ENCODE peak calls at places on chromosomes 12 and 14, in four cellular contexts. M, G, Z and O are unnamed samples.
A peak's percentile ranks its signal among the peaks of the same experiment; 100 is the strongest.

GRCh38 chr12:89016970-89017778 is 335.1 kb downstream of the DUSP6 start:
- DNase-seq in Z (no peak), G (no peak), M (peak; percentile 19), O (peak; percentile 53)

GRCh38 chr12:132620113-132620892 is 1.7 kb downstream of the P2RX2 start:
- DNase-seq in Z (no peak), M (no peak), G (no peak), O (no peak)

GRCh38 chr14:93114068-93114710 is 1.5 kb downstream of the ITPK1 start:
- DNase-seq in M (no peak), Z (no peak), G (no peak), O (no peak)

GRCh38 chr12:24838531-24838950 is 110.4 kb downstream of the BCAT1 start:
- DNase-seq in M (no peak), Z (peak; percentile 37), G (peak; percentile 51), O (no peak)

GRCh38 chr12:47946413-47947107 is 16.8 kb upstream of the TMEM106C start:
- DNase-seq in M (no peak), G (no peak), Z (no peak), O (no peak)

GRCh38 chr12:27864521-27864920 is 84.5 kb upstream of the MANSC4 start:
- DNase-seq in M (no peak), G (no peak), Z (no peak), O (no peak)

GRCh38 chr12:112978163-112979081 is at the start of gene OAS2:
- DNase-seq in Z (peak; percentile 80), M (peak; percentile 64), G (peak; percentile 23), O (peak; percentile 63)

GRCh38 chr14:69505338-69506240 is 21.1 kb downstream of the PLEKHD1 start:
- DNase-seq in M (no peak), Z (no peak), G (no peak), O (no peak)

GRCh38 chr12:49131973-49132461 is 822 bp upstream of the TUBA1B start:
- DNase-seq in G (no peak), Z (peak; percentile 26), M (no peak), O (peak; percentile 14)

GRCh38 chr12:6845395-6845794 is 4.7 kb downstream of the GNB3 start:
- DNase-seq in M (no peak), Z (peak; percentile 6), G (no peak), O (no peak)

GRCh38 chr12:113246478-113247122 is 25.3 kb downstream of the TPCN1 start:
- DNase-seq in G (peak; percentile 46), Z (no peak), M (no peak), O (peak; percentile 67)

GRCh38 chr14:90781344-90781761 is 34.9 kb downstream of the TTC7B start:
- DNase-seq in Z (no peak), M (no peak), G (no peak), O (no peak)

GRCh38 chr12:25072901-25073645 is 121.9 kb downstream of the DNAI7 start:
- DNase-seq in Z (no peak), G (no peak), M (no peak), O (no peak)

GRCh38 chr12:16187684-16188083 is 89.8 kb downstream of the SLC15A5 start:
- DNase-seq in Z (no peak), M (no peak), G (no peak), O (no peak)

GRCh38 chr14:95211721-95212504 is 54.6 kb upstream of the DICER1 start:
- DNase-seq in Z (peak; percentile 38), G (no peak), M (no peak), O (no peak)

GRCh38 chr12:113667667-113668356 is 196.1 kb upstream of the LHX5 start:
- DNase-seq in M (no peak), G (no peak), Z (no peak), O (no peak)

GRCh38 chr12:57212701-57213067 is 3.9 kb upstream of the NXPH4 start:
- DNase-seq in M (no peak), Z (no peak), G (no peak), O (no peak)

GRCh38 chr12:29155079-29155478 is 6.0 kb downstream of the FAR2 start:
- DNase-seq in Z (no peak), M (no peak), G (no peak), O (no peak)

GRCh38 chr14:70709726-70710382 is 68.1 kb downstream of the TTC9 start:
- DNase-seq in G (no peak), Z (no peak), M (no peak), O (no peak)

GRCh38 chr12:104964167-104964566 is 6.1 kb upstream of the SLC41A2 start:
- DNase-seq in M (no peak), Z (no peak), G (no peak), O (no peak)

GRCh38 chr14:79581912-79582576 is 629.3 kb downstream of the DIO2 start:
- DNase-seq in Z (no peak), G (no peak), M (no peak), O (no peak)

GRCh38 chr12:10214131-10214876 is 1.6 kb downstream of the GABARAPL1 start:
- DNase-seq in M (no peak), G (no peak), Z (no peak), O (no peak)

GRCh38 chr12:591571-592505 is 71.4 kb downstream of the NINJ2 start:
- DNase-seq in G (no peak), M (peak; percentile 86), Z (no peak), O (no peak)

GRCh38 chr14:33737446-33737845 is 213.4 kb downstream of the EGLN3 start:
- DNase-seq in Z (no peak), G (no peak), M (no peak), O (no peak)

GRCh38 chr14:50233335-50234250 is 2.2 kb upstream of the SOS2 start:
- DNase-seq in M (no peak), Z (no peak), G (no peak), O (peak; percentile 78)

GRCh38 chr14:91387135-91387849 is 30.3 kb downstream of the CCDC88C start:
- DNase-seq in G (no peak), Z (no peak), M (no peak), O (peak; percentile 65)

GRCh38 chr12:124395284-124395752 is 100.4 kb downstream of the RFLNA start:
- DNase-seq in M (no peak), Z (no peak), G (no peak), O (no peak)

GRCh38 chr14:79781882-79782281 is 429.4 kb downstream of the DIO2 start:
- DNase-seq in Z (no peak), G (no peak), M (no peak), O (no peak)

GRCh38 chr14:89029961-89030694 is 205.7 kb downstream of the TTC8 start:
- DNase-seq in Z (no peak), M (no peak), G (no peak), O (no peak)

GRCh38 chr14:94921870-94922585 is 152.1 kb upstream of the GSC start:
- DNase-seq in Z (no peak), M (no peak), G (no peak), O (no peak)

DNA sequence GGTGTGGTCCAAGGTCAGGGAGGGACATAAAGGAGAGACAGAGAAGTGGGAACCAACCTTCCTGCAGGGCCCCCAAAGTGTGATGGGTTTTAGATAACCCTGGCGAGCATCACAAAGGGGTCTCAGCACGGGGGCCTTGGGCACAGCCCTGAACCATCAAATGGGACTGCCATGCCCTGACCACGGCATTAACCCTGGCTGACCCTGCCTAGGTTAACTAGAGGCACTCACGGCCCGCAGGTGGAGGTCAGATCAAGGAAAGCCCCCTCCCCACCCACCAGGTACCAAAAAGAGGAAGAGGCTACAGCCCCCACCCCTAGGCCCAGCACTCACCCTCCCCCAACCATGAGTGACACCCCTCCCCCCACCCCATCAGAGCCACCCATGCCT is 42.4 kb downstream of the CCNK start:
- DNase-seq in Z (no peak), M (no peak), G (no peak), O (no peak)
- H3K27ac ChIP-seq in Z (peak overlapping the region; percentile 73), M (no peak overlapping the region), G (peak overlapping the region; percentile 47), O (peak overlapping the region; percentile 63)

GRCh38 chr12:92464911-92465310 is 237.9 kb upstream of the PLEKHG7 start:
- DNase-seq in M (no peak), Z (no peak), G (no peak), O (no peak)

GRCh38 chr12:92467886-92468285 is 234.9 kb upstream of the PLEKHG7 start:
- DNase-seq in Z (no peak), M (no peak), G (no peak), O (no peak)

GRCh38 chr12:92465786-92466185 is 237.0 kb upstream of the PLEKHG7 start:
- DNase-seq in M (no peak), G (no peak), Z (no peak), O (no peak)

GRCh38 chr12:92468358-92469020 is 234.3 kb upstream of the PLEKHG7 start:
- DNase-seq in G (no peak), Z (no peak), M (no peak), O (no peak)

DNA sequence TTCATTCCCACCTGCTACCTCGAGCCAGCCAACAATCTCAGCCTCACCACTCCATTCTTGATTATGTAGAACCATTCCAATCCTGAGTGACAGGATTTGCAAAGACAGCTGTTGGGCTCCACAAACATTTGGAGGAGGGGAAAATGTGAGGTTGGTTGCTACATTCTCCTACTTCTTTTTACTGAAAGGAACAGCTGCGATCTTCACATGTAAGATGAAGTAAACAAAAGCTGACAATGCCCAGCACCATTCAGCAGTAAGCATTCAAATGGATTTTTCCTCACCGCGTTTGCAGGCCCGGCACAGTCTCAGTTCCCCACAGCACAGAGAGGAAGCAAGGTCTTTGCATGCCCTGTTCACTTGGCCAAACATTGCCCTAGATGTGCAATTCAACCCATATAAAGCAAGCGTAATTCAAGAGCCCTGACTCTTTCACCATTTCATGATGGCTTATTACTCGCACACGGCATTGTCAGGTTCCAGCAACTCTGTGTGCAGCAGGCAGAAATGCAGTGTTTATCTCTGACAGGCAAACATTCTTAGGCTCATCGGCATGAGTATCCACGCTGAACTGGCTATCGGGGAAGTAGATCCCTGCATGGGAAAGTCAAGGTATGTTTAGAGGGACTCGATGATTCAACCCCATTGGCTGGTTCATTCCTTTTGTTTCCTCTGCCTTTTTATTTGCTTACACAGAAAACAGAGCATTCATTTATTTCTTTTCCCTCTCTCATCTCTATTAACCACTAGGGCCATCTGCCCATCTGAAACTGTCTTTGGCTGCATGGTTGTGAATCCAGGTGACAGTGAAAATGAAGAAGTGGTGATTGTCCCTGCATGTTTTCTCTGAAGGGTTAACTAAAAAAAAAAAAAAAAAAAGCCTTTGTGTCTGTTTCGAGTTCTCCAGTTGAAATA is 236.1 kb upstream of the PLEKHG7 start:
- DNase-seq in G (no peak), Z (peak; percentile 53), M (no peak), O (no peak)
- TF ChIP-seq POLR2A in G (no peak), Z (peak; percentile 48), M (no peak), O (no peak)

GRCh38 chr12:91178139-91178561 is 4.5 kb downstream of the DCN start:
- DNase-seq in M (no peak), Z (no peak), G (peak; percentile 48), O (no peak)

GRCh38 chr12:91180162-91180561 is 2.5 kb downstream of the DCN start:
- DNase-seq in G (no peak), M (no peak), Z (no peak), O (no peak)

GRCh38 chr12:91178801-91179200 is 3.8 kb downstream of the DCN start:
- DNase-seq in Z (no peak), G (no peak), M (no peak), O (no peak)

GRCh38 chr12:91179315-91179714 is 3.3 kb downstream of the DCN start:
- DNase-seq in M (no peak), G (no peak), Z (no peak), O (no peak)

DNA sequence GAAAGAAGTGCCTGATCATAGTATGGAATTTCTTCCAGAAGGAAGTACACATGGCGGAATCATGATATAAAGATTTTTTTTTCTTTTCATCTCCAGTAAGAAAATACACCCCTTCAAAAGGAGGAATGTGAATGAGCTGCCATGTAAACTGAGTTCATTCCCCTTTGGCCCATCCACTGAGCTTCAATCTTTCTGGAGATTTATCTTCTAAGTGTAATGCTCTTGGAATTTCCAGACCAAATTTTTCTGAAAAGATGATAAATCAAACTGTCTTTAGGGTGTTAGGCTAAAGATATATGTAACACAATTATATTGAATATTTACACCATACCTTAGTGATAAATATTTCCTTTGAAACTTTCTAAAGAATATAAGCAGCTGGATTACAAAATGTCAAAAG is 5.2 kb downstream of the DCN start:
- DNase-seq in Z (no peak), G (no peak), M (no peak), O (no peak)
- H3K27ac ChIP-seq in Z (peak overlapping the region; percentile 74), G (peak overlapping the region; percentile 15), M (peak overlapping the region; percentile 74), O (no peak overlapping the region)

GRCh38 chr14:22598099-22598895 is at the start of gene ABHD4:
- DNase-seq in Z (peak; percentile 89), G (peak; percentile 73), M (peak; percentile 86), O (peak; percentile 82)
- TF ChIP-seq POLR2A in Z (peak; percentile 90), G (no peak), M (peak; percentile 78), O (peak; percentile 98)